ENCODE peak calls at places on chromosome 2, in four cellular contexts. Z is adipocyte, M is colonic mucosa, B is HCT116. D is an unnamed sample.

GRCh38 chr2:219277703-219278654 is 1.2 kb upstream of the DNAJB2 start:
- DNase-seq in Z (peak; percentile 92), M (peak; percentile 86), B (peak; percentile 54), D (peak; percentile 84)

GRCh38 chr2:240930631-240931318 is 24.6 kb downstream of the CROCC2 start:
- DNase-seq in Z (no peak), M (peak; percentile 8), B (no peak), D (no peak)

GRCh38 chr2:129239143-129239542 is 740.3 kb upstream of the RAB6C start:
- DNase-seq in Z (no peak), M (no peak), B (no peak), D (no peak)

GRCh38 chr2:84486436-84487115 is 27.5 kb upstream of the SUCLG1 start:
- DNase-seq in Z (peak; percentile 62), M (peak; percentile 87), B (no peak), D (peak; percentile 25)

GRCh38 chr2:54859997-54860701 is 136.7 kb downstream of the EML6 start:
- DNase-seq in Z (peak; percentile 46), M (no peak), B (no peak), D (peak; percentile 64)

GRCh38 chr2:242053921-242054320 is 184.4 kb downstream of the RTP5 start:
- DNase-seq in Z (no peak), M (peak; percentile 10), B (no peak), D (no peak)

GRCh38 chr2:145415151-145415550 is 895.2 kb upstream of the ZEB2 start:
- DNase-seq in Z (no peak), M (no peak), B (no peak), D (peak; percentile 5)

GRCh38 chr2:202377308-202377736 is 1.2 kb downstream of the BMPR2 start:
- DNase-seq in Z (peak; percentile 71), M (peak; percentile 49), B (no peak), D (peak; percentile 47)

GRCh38 chr2:232892221-232892620 is 22.2 kb downstream of the SNORC start:
- DNase-seq in Z (no peak), M (no peak), B (no peak), D (no peak)

GRCh38 chr2:99066075-99066557 is 75.4 kb upstream of the C2orf15 start:
- DNase-seq in Z (peak; percentile 73), M (no peak), B (peak; percentile 44), D (peak; percentile 60)

GRCh38 chr2:10471046-10471571 is 23.0 kb upstream of the ODC1 start:
- DNase-seq in Z (no peak), M (no peak), B (no peak), D (no peak)

GRCh38 chr2:237131749-237132148 is 46.1 kb downstream of the COPS8 start:
- DNase-seq in Z (peak; percentile 39), M (no peak), B (no peak), D (no peak)

GRCh38 chr2:221444106-221444505 is 128.0 kb downstream of the EPHA4 start:
- DNase-seq in Z (peak; percentile 52), M (peak; percentile 26), B (peak; percentile 12), D (peak; percentile 49)

GRCh38 chr2:202932425-202933138 is 20.5 kb downstream of the CARF start:
- DNase-seq in Z (peak; percentile 81), M (no peak), B (no peak), D (peak; percentile 76)

GRCh38 chr2:113228351-113228750 is 50.4 kb downstream of the PAX8 start:
- DNase-seq in Z (no peak), M (no peak), B (no peak), D (no peak)

GRCh38 chr2:176131617-176132396 is 2.3 kb downstream of the HOXD8 start:
- DNase-seq in Z (no peak), M (no peak), B (no peak), D (no peak)
- H3K4me3 ChIP-seq in Z (peak overlapping the region; percentile 91), M (no peak overlapping the region), B (no peak overlapping the region), D (no peak overlapping the region)

GRCh38 chr2:119734051-119734450 is 25.7 kb upstream of the PTPN4 start:
- DNase-seq in Z (no peak), M (no peak), B (no peak), D (no peak)

GRCh38 chr2:119730598-119731278 is 29.0 kb upstream of the PTPN4 start:
- DNase-seq in Z (no peak), M (no peak), B (no peak), D (no peak)

GRCh38 chr2:119735565-119735964 is 24.2 kb upstream of the PTPN4 start:
- DNase-seq in Z (no peak), M (no peak), B (no peak), D (no peak)

GRCh38 chr2:119732026-119732425 is 27.7 kb upstream of the PTPN4 start:
- DNase-seq in Z (no peak), M (no peak), B (no peak), D (no peak)

GRCh38 chr2:119732451-119733164 is 27.1 kb upstream of the PTPN4 start:
- DNase-seq in Z (no peak), M (no peak), B (no peak), D (no peak)
- H3K4me3 ChIP-seq in Z (no peak overlapping the region), M (no peak overlapping the region), B (no peak overlapping the region), D (no peak overlapping the region)

GRCh38 chr2:161158882-161159281 is 1.3 kb upstream of the TANK start:
- DNase-seq in Z (no peak), M (no peak), B (no peak), D (no peak)

GRCh38 chr2:161160226-161161073 is at the start of gene TANK:
- DNase-seq in Z (peak; percentile 99), M (peak; percentile 95), B (peak; percentile 92), D (peak; percentile 99)

GRCh38 chr2:161161074-161161577 is 898 bp downstream of the TANK start:
- DNase-seq in Z (peak; percentile 34), M (no peak), B (no peak), D (no peak)

GRCh38 chr2:161163438-161163837 is 3.2 kb downstream of the TANK start:
- DNase-seq in Z (no peak), M (no peak), B (no peak), D (no peak)

DNA sequence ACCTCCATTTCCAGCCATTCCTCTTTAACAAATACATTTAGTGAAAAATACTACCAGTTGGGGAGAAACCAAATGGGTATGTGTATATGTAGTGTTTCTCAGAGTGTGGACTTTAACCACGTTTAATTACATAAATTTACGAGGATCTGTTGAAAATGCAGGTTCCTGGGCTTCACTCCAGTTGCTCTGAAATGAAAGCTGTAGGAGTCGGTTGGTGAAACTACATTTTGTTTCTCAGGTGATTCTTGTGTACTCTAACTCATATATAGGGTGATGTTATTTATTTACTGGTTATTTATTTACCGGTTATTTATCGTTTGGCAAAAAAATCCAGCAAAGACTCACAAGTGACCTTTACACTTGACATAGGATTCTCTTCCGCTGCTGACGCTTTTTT is 401 bp upstream of the TANK start:
- DNase-seq in Z (no peak), M (no peak), B (no peak), D (no peak)
- H3K4me3 ChIP-seq in Z (peak overlapping the region; percentile 89), M (peak overlapping the region; percentile 87), B (peak overlapping the region; percentile 96), D (peak overlapping the region; percentile 83)

GRCh38 chr2:165576409-165576808 is 106.9 kb downstream of the CSRNP3 start:
- DNase-seq in Z (no peak), M (no peak), B (no peak), D (no peak)

GRCh38 chr2:165568361-165568760 is 98.9 kb downstream of the CSRNP3 start:
- DNase-seq in Z (no peak), M (no peak), B (no peak), D (no peak)

GRCh38 chr2:165571477-165571876 is 102.0 kb downstream of the CSRNP3 start:
- DNase-seq in Z (no peak), M (no peak), B (no peak), D (no peak)

GRCh38 chr2:165573534-165574461 is 104.3 kb downstream of the CSRNP3 start:
- DNase-seq in Z (peak; percentile 15), M (peak; percentile 73), B (no peak), D (peak; percentile 36)

GRCh38 chr2:165572155-165572554 is 102.7 kb downstream of the CSRNP3 start:
- DNase-seq in Z (no peak), M (no peak), B (no peak), D (peak; percentile 13)
- H3K4me3 ChIP-seq in Z (no peak overlapping the region), M (no peak overlapping the region), B (no peak overlapping the region), D (no peak overlapping the region)

GRCh38 chr2:121532347-121532766 is 1.7 kb downstream of the RNU4ATAC start:
- DNase-seq in Z (peak; percentile 28), M (no peak), B (no peak), D (peak; percentile 62)

GRCh38 chr2:121529439-121530209 is 1.1 kb upstream of the RNU4ATAC start:
- DNase-seq in Z (peak; percentile 70), M (peak; percentile 66), B (no peak), D (peak; percentile 71)

GRCh38 chr2:121532894-121533293 is 2.2 kb downstream of the RNU4ATAC start:
- DNase-seq in Z (no peak), M (no peak), B (peak; percentile 7), D (no peak)

GRCh38 chr2:121530563-121531334 is at the start of gene RNU4ATAC:
- DNase-seq in Z (peak; percentile 98), M (peak; percentile 86), B (peak; percentile 99), D (peak; percentile 100)

GRCh38 chr2:121530210-121530562 is 494 bp upstream of the RNU4ATAC start:
- DNase-seq in Z (no peak), M (no peak), B (peak; percentile 71), D (no peak)
- H3K4me3 ChIP-seq in Z (peak overlapping the region; percentile 92), M (peak overlapping the region; percentile 76), B (peak overlapping the region; percentile 70), D (peak overlapping the region; percentile 77)

GRCh38 chr2:218223046-218223445 is 6.1 kb downstream of the ARPC2 start:
- DNase-seq in Z (no peak), M (no peak), B (no peak), D (no peak)

GRCh38 chr2:218221015-218221414 is 4.0 kb downstream of the ARPC2 start:
- DNase-seq in Z (no peak), M (no peak), B (no peak), D (no peak)

GRCh38 chr2:218218409-218219185 is 1.6 kb downstream of the ARPC2 start:
- DNase-seq in Z (peak; percentile 30), M (no peak), B (no peak), D (no peak)

GRCh38 chr2:218217366-218218309 is 649 bp downstream of the ARPC2 start:
- DNase-seq in Z (peak; percentile 85), M (peak; percentile 73), B (no peak), D (peak; percentile 38)

DNA sequence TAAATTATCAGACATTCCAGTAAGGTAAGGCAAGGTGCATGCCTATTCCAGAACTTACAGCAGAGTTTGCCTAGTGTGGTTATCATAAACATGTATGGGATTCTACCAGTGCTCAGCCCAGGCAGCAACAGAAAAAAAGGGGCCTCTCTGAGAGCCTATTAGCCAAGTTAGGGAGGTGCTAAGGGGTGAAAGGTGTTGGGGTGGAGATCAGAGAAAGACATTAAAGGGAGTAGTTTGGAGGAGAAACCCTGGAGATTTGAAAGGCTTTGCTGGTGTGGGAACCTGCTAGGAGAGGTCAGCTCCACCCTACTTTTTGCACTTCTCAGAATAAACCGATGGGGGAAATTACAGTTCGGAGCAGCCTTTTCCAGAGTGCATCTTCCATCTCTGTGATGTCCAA is 2.9 kb downstream of the ARPC2 start:
- DNase-seq in Z (no peak), M (no peak), B (no peak), D (no peak)
- H3K4me3 ChIP-seq in Z (peak overlapping the region; percentile 98), M (peak overlapping the region; percentile 82), B (no peak overlapping the region), D (peak overlapping the region; percentile 98)

D was measured in cardiac fibroblast.